ENCODE peak calls at places on chromosomes 4 and X, in four cellular contexts. I is GM23338, Y is fibroblast of pulmonary artery, G is fibroblast of villous mesenchyme. X is an unnamed sample.

GRCh38 chr4:53929955-53930798 is 134.2 kb downstream of the CHIC2 start:
- DNase-seq in G (peak), Y (peak), I (peak), X (peak)

GRCh38 chr4:103400405-103400804 is 202.3 kb upstream of the CENPE start:
- DNase-seq in I (no peak), Y (peak), G (no peak), X (peak)

GRCh38 chr4:40189997-40190396 is 6.8 kb upstream of the RHOH start:
- DNase-seq in I (no peak), G (peak), Y (no peak), X (no peak)

GRCh38 chr4:85748654-85749053 is 273.7 kb downstream of the ARHGAP24 start:
- DNase-seq in G (no peak), I (no peak), Y (peak), X (no peak)

GRCh38 chr4:186934841-186935443 is 211.3 kb upstream of the FAT1 start:
- DNase-seq in G (no peak), I (no peak), Y (no peak), X (peak)

GRCh38 chr4:120842046-120842445 is 80.5 kb downstream of the PRDM5 start:
- DNase-seq in Y (peak), G (peak), I (no peak), X (no peak)

GRCh38 chr4:108646706-108647105 is 3.7 kb upstream of the OSTC start:
- DNase-seq in Y (no peak), I (no peak), G (no peak), X (no peak)

GRCh38 chrX:133638285-133638684 is 223.0 kb upstream of the GPC4 start:
- DNase-seq in I (no peak), G (no peak), Y (no peak), X (peak)

GRCh38 chrX:56729152-56729557 is at the start of gene NBDY:
- DNase-seq in Y (peak), G (peak), I (peak), X (peak)

GRCh38 chrX:68432648-68433047 is 647 bp downstream of the OPHN1 start:
- DNase-seq in Y (no peak), G (no peak), I (no peak), X (peak)

GRCh38 chrX:40154853-40155616 is 57.3 kb upstream of the BCOR start:
- DNase-seq in I (peak), Y (peak), G (peak), X (no peak)

GRCh38 chr4:95362066-95362465 is 186.7 kb downstream of the UNC5C start:
- DNase-seq in Y (no peak), G (no peak), I (no peak), X (no peak)

GRCh38 chrX:17519349-17519748 is 144.3 kb downstream of the NHS start:
- DNase-seq in Y (peak), G (peak), I (no peak), X (no peak)

GRCh38 chrX:65933085-65933589 is 106.7 kb downstream of the VSIG4 start:
- DNase-seq in Y (no peak), I (no peak), G (no peak), X (peak)

GRCh38 chrX:65928522-65928921 is 111.4 kb downstream of the VSIG4 start:
- DNase-seq in Y (no peak), I (no peak), G (no peak), X (peak)

DNA sequence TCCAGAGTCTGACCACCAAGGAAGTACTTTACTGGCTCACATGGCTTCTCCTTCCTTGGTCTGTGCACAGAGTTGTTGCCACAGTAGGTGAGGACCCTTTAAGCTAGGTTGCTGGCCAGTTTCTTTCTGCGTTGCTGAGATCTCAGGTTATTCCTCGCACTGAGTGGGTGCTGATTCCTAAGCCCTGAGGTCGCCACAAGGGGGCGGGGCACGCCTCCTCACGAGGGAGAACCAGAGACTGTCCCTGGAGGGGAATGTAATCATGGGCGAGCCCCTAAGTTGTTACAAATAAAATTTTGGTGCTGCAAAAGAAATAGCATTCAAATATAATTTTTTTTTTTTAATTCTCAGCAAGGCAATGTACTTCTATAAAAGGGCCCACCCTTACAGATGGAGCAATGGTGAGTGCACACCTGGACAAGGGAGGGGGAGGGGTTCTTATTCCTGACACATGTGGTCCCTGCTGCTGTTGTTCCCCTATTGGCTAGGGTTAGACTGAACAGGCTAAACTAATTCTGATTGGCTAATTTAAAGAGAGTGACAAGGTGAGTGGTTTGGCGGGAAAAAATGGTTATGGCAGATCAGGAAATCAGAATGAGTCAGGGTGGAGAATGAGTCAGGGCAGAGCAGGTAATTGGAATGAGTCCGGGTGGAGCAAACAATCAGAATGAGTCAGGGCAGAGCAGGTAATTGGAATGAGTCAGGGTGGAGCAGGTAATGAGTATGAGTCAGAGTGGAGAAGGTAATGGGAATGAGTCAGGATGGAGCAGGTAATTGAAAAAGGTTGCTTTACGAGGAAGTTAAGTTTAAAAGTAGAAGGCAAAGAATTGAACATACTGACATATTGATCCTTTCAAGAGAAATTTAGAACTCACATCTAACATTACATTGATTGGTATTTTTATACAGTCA is 107.5 kb downstream of the VSIG4 start:
- DNase-seq in I (peak), G (no peak), Y (no peak), X (peak)
- TF ChIP-seq CTCF in I (peak), G (no peak), Y (no peak), X (no peak)

GRCh38 chr4:172547724-172548123 is 620.9 kb upstream of the GALNT7 start:
- DNase-seq in I (no peak), Y (no peak), G (no peak), X (no peak)
- H3K4me3 ChIP-seq in I (no peak), Y (no peak), G (no peak), X (no peak)

GRCh38 chr4:22465996-22466395 is 49.9 kb downstream of the ADGRA3 start:
- DNase-seq in G (no peak), I (no peak), Y (no peak), X (no peak)

GRCh38 chr4:22460266-22460665 is 55.6 kb downstream of the ADGRA3 start:
- DNase-seq in G (no peak), Y (no peak), I (no peak), X (no peak)

GRCh38 chr4:22465349-22465748 is 50.5 kb downstream of the ADGRA3 start:
- DNase-seq in G (no peak), Y (no peak), I (no peak), X (no peak)

GRCh38 chr4:22462693-22463092 is 53.2 kb downstream of the ADGRA3 start:
- DNase-seq in I (peak), G (no peak), Y (no peak), X (no peak)

GRCh38 chr4:22463179-22463578 is 52.7 kb downstream of the ADGRA3 start:
- DNase-seq in I (peak), Y (no peak), G (no peak), X (no peak)
- TF ChIP-seq CTCF in I (peak), Y (no peak), G (no peak), X (no peak)

GRCh38 chrX:73767017-73767416 is 204.0 kb downstream of the CHIC1 start:
- DNase-seq in I (no peak), Y (no peak), G (no peak), X (no peak)
- H3K4me3 ChIP-seq in I (no peak), Y (no peak), G (no peak), X (no peak)

GRCh38 chrX:131262738-131263679 is 26.1 kb downstream of the IGSF1 start:
- DNase-seq in I (peak), Y (no peak), G (peak), X (peak)
- TF ChIP-seq CTCF in I (peak), Y (no peak), G (peak), X (no peak)

GRCh38 chr4:138178566-138178965 is 63.6 kb downstream of the SLC7A11 start:
- DNase-seq in I (no peak), G (no peak), Y (peak), X (peak)

GRCh38 chr4:138177278-138177968 is 64.7 kb downstream of the SLC7A11 start:
- DNase-seq in I (no peak), Y (no peak), G (no peak), X (no peak)

GRCh38 chr4:138184881-138185280 is 57.3 kb downstream of the SLC7A11 start:
- DNase-seq in Y (no peak), G (peak), I (no peak), X (no peak)

GRCh38 chr4:138182838-138183426 is 59.2 kb downstream of the SLC7A11 start:
- DNase-seq in I (peak), Y (peak), G (peak), X (peak)

GRCh38 chr4:138181288-138181687 is 60.9 kb downstream of the SLC7A11 start:
- DNase-seq in I (no peak), G (peak), Y (peak), X (no peak)
- H3K4me3 ChIP-seq in I (no peak), G (no peak), Y (no peak), X (no peak)

GRCh38 chr4:88177981-88178632 is 19.7 kb upstream of the ABCG2 start:
- DNase-seq in I (peak), Y (peak), G (peak), X (peak)
- TF ChIP-seq CTCF in I (no peak), Y (no peak), G (no peak), X (no peak)

DNA sequence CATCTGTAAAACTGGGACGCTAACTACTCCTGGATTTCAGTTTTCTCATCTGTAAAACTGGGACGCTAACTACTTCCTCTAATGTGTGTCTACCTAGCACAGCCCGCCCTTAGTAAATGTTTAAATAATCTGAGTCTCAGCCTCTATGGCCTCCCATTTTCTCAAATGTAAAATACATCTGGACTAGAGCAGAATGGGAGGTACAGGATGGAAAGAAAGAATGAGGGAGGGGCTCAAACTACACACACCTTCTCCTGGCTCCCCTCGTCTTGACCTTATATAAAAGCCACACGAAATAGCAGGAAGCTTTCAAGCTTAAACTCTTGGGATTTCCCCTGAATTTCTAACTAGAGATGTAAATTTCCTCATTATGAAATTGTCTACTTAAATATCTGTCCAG is 219.8 kb downstream of the NWD2 start:
- DNase-seq in G (no peak), I (no peak), Y (no peak), X (no peak)
- H3K4me3 ChIP-seq in G (no peak), I (no peak), Y (no peak), X (no peak)

GRCh38 chr4:35151816-35152572 is 1092.3 kb downstream of the ARAP2 start:
- DNase-seq in Y (no peak), G (no peak), I (peak), X (peak)
- TF ChIP-seq CTCF in Y (peak), G (no peak), I (peak), X (peak)

DNA sequence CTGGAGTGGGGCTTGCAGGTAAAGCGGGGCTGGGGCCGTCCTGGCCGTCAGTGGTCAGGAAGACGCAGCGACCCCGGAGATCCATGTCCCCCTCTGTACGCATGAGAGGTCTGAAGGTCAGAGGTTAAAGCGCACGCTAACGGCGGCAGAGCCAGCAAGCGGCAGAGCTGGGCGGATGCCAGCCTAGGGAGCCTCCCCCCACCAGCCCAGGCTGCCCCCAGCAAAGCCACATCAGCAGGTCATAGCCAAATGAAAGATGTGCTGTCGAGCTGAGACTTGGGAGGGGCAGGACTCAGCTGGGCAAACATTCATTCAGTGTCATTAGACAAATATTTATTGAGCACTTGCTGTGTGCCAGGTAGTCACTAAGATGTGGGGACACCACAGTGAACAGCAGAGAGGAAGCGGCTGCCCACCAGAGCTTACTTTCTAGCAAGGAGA is 593 bp upstream of the JAKMIP1 start:
- DNase-seq in I (no peak), Y (no peak), G (no peak), X (no peak)
- H3K4me3 ChIP-seq in I (peak), Y (no peak), G (peak), X (no peak)

X was measured in epithelial cell of esophagus.